ENCODE peak calls at places on chromosomes 5 and 9, in four cellular contexts. K is RWPE2; L is amniotic epithelial cell; P is central memory CD4-positive, alpha-beta T cell. O is an unnamed sample.

GRCh38 chr9:132572921-132573320 is 9.5 kb upstream of the BARHL1 start:
- DNase-seq in P (no peak), K (no peak), L (peak; percentile 39), O (no peak)

GRCh38 chr5:94254214-94254613 is 364.2 kb downstream of the KIAA0825 start:
- DNase-seq in L (no peak), K (no peak), P (no peak), O (no peak)

GRCh38 chr9:131667576-131667975 is 72.3 kb downstream of the RAPGEF1 start:
- DNase-seq in P (peak; percentile 62), L (no peak), K (no peak), O (peak; percentile 28)

GRCh38 chr9:5375790-5376477 is 36.3 kb upstream of the RLN1 start:
- DNase-seq in K (no peak), L (no peak), P (peak; percentile 19), O (no peak)

GRCh38 chr5:97478513-97478912 is 295.5 kb upstream of the RIOK2 start:
- DNase-seq in P (no peak), L (no peak), K (no peak), O (no peak)

GRCh38 chr5:137340899-137341298 is 158.2 kb downstream of the SPOCK1 start:
- DNase-seq in L (no peak), P (no peak), K (no peak), O (no peak)

GRCh38 chr5:138829341-138829740 is 45.8 kb downstream of the LRRTM2 start:
- DNase-seq in K (no peak), L (peak; percentile 91), P (no peak), O (no peak)

GRCh38 chr5:132134384-132134783 is 60.8 kb downstream of the CSF2 start:
- DNase-seq in L (peak; percentile 15), P (no peak), K (no peak), O (no peak)

GRCh38 chr5:95858023-95858461 is 35.5 kb upstream of the GLRX start:
- DNase-seq in L (peak; percentile 98), P (no peak), K (no peak), O (no peak)

GRCh38 chr9:120901704-120902103 is 24.7 kb upstream of the PHF19 start:
- DNase-seq in K (no peak), L (no peak), P (no peak), O (no peak)

GRCh38 chr9:87179556-87180340 is 232.4 kb upstream of the GAS1 start:
- DNase-seq in L (peak; percentile 73), K (no peak), P (no peak), O (no peak)

GRCh38 chr5:173547579-173547978 is 68.9 kb downstream of the BOD1 start:
- DNase-seq in L (peak; percentile 89), P (no peak), K (no peak), O (peak; percentile 95)

GRCh38 chr9:80605793-80606192 is 1034.0 kb downstream of the TLE4 start:
- DNase-seq in P (no peak), L (no peak), K (no peak), O (no peak)

O was measured in Caki2.